ENCODE peak calls at places on chromosomes 2 and 18, in six cellular contexts. One of them, this sample, is unnamed.

GRCh38 chr18:13223341-13224148 is 5.0 kb downstream of the LDLRAD4 start:
- DNase-seq in left ventricle myocardium inferior: peak
- DNase-seq in PC-3: no peak
- DNase-seq in GM20000: no peak
- DNase-seq in IMR-90: no peak
- DNase-seq in fibroblast of pulmonary artery: no peak
- DNase-seq in this sample: no peak

GRCh38 chr18:28359177-28359576 is 182.2 kb upstream of the CDH2 start:
- DNase-seq in left ventricle myocardium inferior: no peak
- DNase-seq in PC-3: peak
- DNase-seq in GM20000: no peak
- DNase-seq in IMR-90: no peak
- DNase-seq in fibroblast of pulmonary artery: no peak
- DNase-seq in this sample: no peak

GRCh38 chr2:120448961-120449421 is 103.1 kb downstream of the INHBB start:
- DNase-seq in left ventricle myocardium inferior: no peak
- DNase-seq in PC-3: no peak
- DNase-seq in GM20000: no peak
- DNase-seq in IMR-90: no peak
- DNase-seq in fibroblast of pulmonary artery: no peak
- DNase-seq in this sample: no peak

GRCh38 chr2:217987391-217987790 is 15.4 kb downstream of the TNS1 start:
- DNase-seq in left ventricle myocardium inferior: no peak
- DNase-seq in PC-3: no peak
- DNase-seq in GM20000: no peak
- DNase-seq in IMR-90: no peak
- DNase-seq in fibroblast of pulmonary artery: no peak
- DNase-seq in this sample: no peak

GRCh38 chr2:144201868-144202468 is 318.0 kb downstream of the ZEB2 start:
- DNase-seq in left ventricle myocardium inferior: no peak
- DNase-seq in PC-3: peak
- DNase-seq in GM20000: no peak
- DNase-seq in IMR-90: peak
- DNase-seq in fibroblast of pulmonary artery: peak
- DNase-seq in this sample: peak

GRCh38 chr18:3692691-3693090 is 242.7 kb downstream of the TGIF1 start:
- DNase-seq in left ventricle myocardium inferior: no peak
- DNase-seq in PC-3: no peak
- DNase-seq in GM20000: no peak
- DNase-seq in IMR-90: no peak
- DNase-seq in fibroblast of pulmonary artery: no peak
- DNase-seq in this sample: no peak

GRCh38 chr2:233674314-233674713 is 2.6 kb downstream of the UGT1A9 start:
- DNase-seq in left ventricle myocardium inferior: no peak
- DNase-seq in PC-3: no peak
- DNase-seq in GM20000: no peak
- DNase-seq in IMR-90: no peak
- DNase-seq in fibroblast of pulmonary artery: no peak
- DNase-seq in this sample: no peak

GRCh38 chr2:124877065-124877671 is 852.1 kb downstream of the CNTNAP5 start:
- DNase-seq in left ventricle myocardium inferior: no peak
- DNase-seq in PC-3: peak
- DNase-seq in GM20000: no peak
- DNase-seq in IMR-90: peak
- DNase-seq in fibroblast of pulmonary artery: peak
- DNase-seq in this sample: peak

GRCh38 chr2:74267068-74267467 is 68.7 kb downstream of the MTHFD2 start:
- DNase-seq in left ventricle myocardium inferior: no peak
- DNase-seq in PC-3: peak
- DNase-seq in GM20000: peak
- DNase-seq in IMR-90: no peak
- DNase-seq in fibroblast of pulmonary artery: no peak
- DNase-seq in this sample: no peak

GRCh38 chr2:180734382-180734781 is 246.0 kb upstream of the UBE2E3 start:
- DNase-seq in left ventricle myocardium inferior: no peak
- DNase-seq in PC-3: no peak
- DNase-seq in GM20000: no peak
- DNase-seq in IMR-90: no peak
- DNase-seq in fibroblast of pulmonary artery: no peak
- DNase-seq in this sample: no peak

GRCh38 chr2:31275976-31276375 is 42.0 kb downstream of the EHD3 start:
- DNase-seq in left ventricle myocardium inferior: peak
- DNase-seq in PC-3: no peak
- DNase-seq in GM20000: no peak
- DNase-seq in IMR-90: no peak
- DNase-seq in fibroblast of pulmonary artery: peak
- DNase-seq in this sample: no peak

GRCh38 chr2:27211241-27211942 is 449 bp upstream of the ATRAID start:
- DNase-seq in left ventricle myocardium inferior: no peak
- DNase-seq in PC-3: no peak
- DNase-seq in GM20000: peak
- DNase-seq in IMR-90: no peak
- DNase-seq in fibroblast of pulmonary artery: no peak
- DNase-seq in this sample: no peak

GRCh38 chr18:54612237-54612636 is 21.2 kb downstream of the DYNAP start:
- DNase-seq in left ventricle myocardium inferior: no peak
- DNase-seq in PC-3: peak
- DNase-seq in GM20000: no peak
- DNase-seq in IMR-90: no peak
- DNase-seq in fibroblast of pulmonary artery: no peak
- DNase-seq in this sample: peak

GRCh38 chr2:127419448-127420038 is 1.3 kb downstream of the PROC start:
- DNase-seq in left ventricle myocardium inferior: no peak
- DNase-seq in PC-3: no peak
- DNase-seq in GM20000: peak
- DNase-seq in IMR-90: no peak
- DNase-seq in fibroblast of pulmonary artery: no peak
- DNase-seq in this sample: no peak

GRCh38 chr2:22282902-22283301 is 1102.1 kb upstream of the KLHL29 start:
- DNase-seq in left ventricle myocardium inferior: no peak
- DNase-seq in PC-3: no peak
- DNase-seq in GM20000: no peak
- DNase-seq in IMR-90: no peak
- DNase-seq in fibroblast of pulmonary artery: peak
- DNase-seq in this sample: peak

GRCh38 chr2:88591684-88592083 is 35.6 kb downstream of the EIF2AK3 start:
- DNase-seq in left ventricle myocardium inferior: no peak
- DNase-seq in PC-3: no peak
- DNase-seq in GM20000: no peak
- DNase-seq in IMR-90: no peak
- DNase-seq in fibroblast of pulmonary artery: no peak
- DNase-seq in this sample: no peak

GRCh38 chr2:106184394-106184793 is 9.7 kb downstream of the UXS1 start:
- DNase-seq in left ventricle myocardium inferior: no peak
- DNase-seq in PC-3: no peak
- DNase-seq in GM20000: no peak
- DNase-seq in IMR-90: no peak
- DNase-seq in fibroblast of pulmonary artery: no peak
- DNase-seq in this sample: no peak

DNA sequence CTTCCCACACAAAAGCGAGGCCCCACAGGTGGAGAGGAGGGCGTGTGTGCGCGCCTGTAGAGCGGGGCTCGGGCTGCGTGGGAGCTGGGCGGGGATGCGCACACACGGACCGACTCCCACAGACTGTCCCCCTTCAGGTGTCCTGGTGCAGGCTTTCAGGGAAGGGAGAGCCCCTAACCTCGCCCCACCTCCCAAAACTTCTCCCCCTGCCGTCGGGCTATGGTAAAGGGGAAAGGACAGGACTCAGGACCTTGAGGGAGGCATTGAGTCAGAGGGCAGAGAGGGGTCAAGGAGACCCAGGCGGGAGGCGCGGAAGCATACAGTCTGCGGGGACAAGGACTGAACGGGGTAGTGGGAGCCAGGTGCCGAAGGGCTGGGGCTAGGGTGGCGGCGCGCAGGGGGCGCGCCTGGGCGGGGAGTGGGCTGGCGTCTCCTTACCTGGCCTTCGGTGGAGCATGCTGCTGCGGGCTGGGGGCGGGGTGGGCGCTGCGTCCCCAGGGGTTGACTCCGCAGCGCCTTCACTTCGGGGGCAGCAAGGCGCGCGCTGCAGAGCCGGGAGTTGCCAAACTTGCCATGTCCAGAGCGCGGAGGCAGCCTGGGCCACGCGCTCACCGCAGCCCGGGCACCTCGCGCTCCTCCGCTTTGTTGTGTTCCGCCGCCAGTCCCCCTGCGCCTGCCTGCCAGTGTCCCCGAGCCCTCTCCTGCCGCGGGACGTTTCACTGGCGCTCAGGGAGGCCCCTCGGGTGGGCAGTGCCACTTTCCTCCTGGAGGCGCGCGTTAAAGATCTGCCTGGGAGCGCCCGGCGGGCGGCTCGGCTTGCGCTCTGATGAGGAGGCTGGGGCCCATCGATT is 302.0 kb downstream of the NCKAP5 start:
- DNase-seq in left ventricle myocardium inferior: peak
- DNase-seq in PC-3: peak
- DNase-seq in GM20000: no peak
- DNase-seq in IMR-90: no peak
- DNase-seq in fibroblast of pulmonary artery: no peak
- DNase-seq in this sample: no peak
- TF ChIP-seq CTCF in left ventricle myocardium inferior: peak
- TF ChIP-seq CTCF in PC-3: peak
- TF ChIP-seq CTCF in GM20000: no peak
- TF ChIP-seq CTCF in IMR-90: peak
- TF ChIP-seq CTCF in fibroblast of pulmonary artery: no peak
- TF ChIP-seq CTCF in this sample: peak

GRCh38 chr2:95062247-95062646 is 36.7 kb downstream of the MAL start:
- DNase-seq in left ventricle myocardium inferior: no peak
- DNase-seq in PC-3: no peak
- DNase-seq in GM20000: no peak
- DNase-seq in IMR-90: no peak
- DNase-seq in fibroblast of pulmonary artery: no peak
- DNase-seq in this sample: no peak
- TF ChIP-seq CTCF in left ventricle myocardium inferior: no peak
- TF ChIP-seq CTCF in PC-3: no peak
- TF ChIP-seq CTCF in GM20000: no peak
- TF ChIP-seq CTCF in IMR-90: no peak
- TF ChIP-seq CTCF in fibroblast of pulmonary artery: no peak
- TF ChIP-seq CTCF in this sample: no peak

GRCh38 chr2:16141641-16141921 is 201.2 kb downstream of the MYCN start:
- DNase-seq in left ventricle myocardium inferior: no peak
- DNase-seq in PC-3: no peak
- DNase-seq in GM20000: no peak
- DNase-seq in IMR-90: no peak
- DNase-seq in fibroblast of pulmonary artery: no peak
- DNase-seq in this sample: no peak
- TF ChIP-seq CTCF in left ventricle myocardium inferior: no peak
- TF ChIP-seq CTCF in PC-3: no peak
- TF ChIP-seq CTCF in GM20000: no peak
- TF ChIP-seq CTCF in IMR-90: no peak
- TF ChIP-seq CTCF in fibroblast of pulmonary artery: no peak
- TF ChIP-seq CTCF in this sample: no peak

DNA sequence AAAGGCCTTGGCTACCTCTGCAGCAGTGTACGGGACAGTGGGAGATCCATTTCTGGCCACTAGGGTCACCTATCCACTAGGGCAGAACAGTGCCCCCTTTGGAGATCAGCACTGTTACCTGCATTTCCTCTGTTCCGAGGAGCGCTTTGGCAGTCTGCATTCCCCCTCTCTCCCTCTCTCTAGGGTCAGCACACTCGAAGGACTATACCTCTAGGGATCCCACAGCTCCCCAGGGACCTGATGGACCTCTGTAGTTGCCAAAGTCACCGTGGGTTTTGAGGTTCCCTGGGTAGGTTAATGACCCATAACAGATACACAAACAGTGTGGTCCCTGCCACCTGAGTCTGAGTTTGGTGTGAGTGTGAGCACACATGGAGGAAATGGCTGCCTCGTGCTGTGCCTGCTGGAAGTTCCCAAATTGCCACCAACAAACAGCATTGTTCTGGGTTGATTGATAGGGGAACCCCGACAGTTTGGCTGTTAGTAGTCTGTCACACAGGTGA is 99.8 kb upstream of the VWC2L start:
- DNase-seq in left ventricle myocardium inferior: no peak
- DNase-seq in PC-3: no peak
- DNase-seq in GM20000: no peak
- DNase-seq in IMR-90: no peak
- DNase-seq in fibroblast of pulmonary artery: no peak
- DNase-seq in this sample: no peak
- TF ChIP-seq CTCF in left ventricle myocardium inferior: no peak
- TF ChIP-seq CTCF in PC-3: peak
- TF ChIP-seq CTCF in GM20000: no peak
- TF ChIP-seq CTCF in IMR-90: no peak
- TF ChIP-seq CTCF in fibroblast of pulmonary artery: no peak
- TF ChIP-seq CTCF in this sample: no peak

GRCh38 chr2:197249771-197250397 is 60.7 kb downstream of the ANKRD44 start:
- DNase-seq in left ventricle myocardium inferior: no peak
- DNase-seq in PC-3: no peak
- DNase-seq in GM20000: no peak
- DNase-seq in IMR-90: no peak
- DNase-seq in fibroblast of pulmonary artery: no peak
- DNase-seq in this sample: no peak

GRCh38 chr2:197251163-197251562 is 59.4 kb downstream of the ANKRD44 start:
- DNase-seq in left ventricle myocardium inferior: no peak
- DNase-seq in PC-3: no peak
- DNase-seq in GM20000: no peak
- DNase-seq in IMR-90: no peak
- DNase-seq in fibroblast of pulmonary artery: no peak
- DNase-seq in this sample: no peak

GRCh38 chr2:197254776-197255521 is 55.6 kb downstream of the ANKRD44 start:
- DNase-seq in left ventricle myocardium inferior: no peak
- DNase-seq in PC-3: no peak
- DNase-seq in GM20000: no peak
- DNase-seq in IMR-90: no peak
- DNase-seq in fibroblast of pulmonary artery: no peak
- DNase-seq in this sample: no peak

GRCh38 chr2:197248623-197249022 is 62.0 kb downstream of the ANKRD44 start:
- DNase-seq in left ventricle myocardium inferior: no peak
- DNase-seq in PC-3: no peak
- DNase-seq in GM20000: no peak
- DNase-seq in IMR-90: peak
- DNase-seq in fibroblast of pulmonary artery: peak
- DNase-seq in this sample: peak

DNA sequence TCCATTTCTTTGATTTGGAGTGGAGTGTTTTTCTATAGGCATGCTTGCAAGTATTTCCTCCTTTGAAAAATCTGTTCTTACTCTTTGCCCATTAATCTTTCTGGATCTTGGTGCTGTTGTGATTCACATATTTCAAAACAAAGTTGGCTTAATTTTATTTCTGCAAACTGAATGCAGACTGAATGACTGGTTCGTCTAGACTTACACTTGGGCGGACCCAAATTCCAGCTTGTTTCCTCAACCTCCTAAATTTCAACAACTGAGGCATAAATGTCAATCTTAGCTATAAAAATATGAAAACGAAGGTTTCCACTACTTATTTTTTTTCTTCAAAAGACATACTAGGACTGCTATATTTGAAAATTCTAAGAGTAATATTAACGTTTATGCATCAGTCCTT is 59.0 kb downstream of the ANKRD44 start:
- DNase-seq in left ventricle myocardium inferior: no peak
- DNase-seq in PC-3: no peak
- DNase-seq in GM20000: no peak
- DNase-seq in IMR-90: peak
- DNase-seq in fibroblast of pulmonary artery: peak
- DNase-seq in this sample: peak
- TF ChIP-seq CTCF in left ventricle myocardium inferior: no peak
- TF ChIP-seq CTCF in PC-3: no peak
- TF ChIP-seq CTCF in GM20000: no peak
- TF ChIP-seq CTCF in IMR-90: no peak
- TF ChIP-seq CTCF in fibroblast of pulmonary artery: no peak
- TF ChIP-seq CTCF in this sample: no peak

GRCh38 chr2:118846667-118847446 is 591 bp downstream of the EN1 start:
- DNase-seq in left ventricle myocardium inferior: no peak
- DNase-seq in PC-3: peak
- DNase-seq in GM20000: peak
- DNase-seq in IMR-90: no peak
- DNase-seq in fibroblast of pulmonary artery: no peak
- DNase-seq in this sample: no peak
- TF ChIP-seq CTCF in left ventricle myocardium inferior: no peak
- TF ChIP-seq CTCF in PC-3: no peak
- TF ChIP-seq CTCF in GM20000: no peak
- TF ChIP-seq CTCF in IMR-90: no peak
- TF ChIP-seq CTCF in fibroblast of pulmonary artery: no peak
- TF ChIP-seq CTCF in this sample: no peak